ENCODE peak calls at places on chromosomes 7 and 10, in ten cellular contexts. F is WTC11; U is hepatocyte; W is NK-92 treated with Interleukin-12 subunit alpha and Interleukin-12 subunit beta, amount 100 ng/mL, for 24 hours; A is neural crest cell; P is left kidney; B is B cell; I is T-cell; Y is stimulated activated CD8-positive, alpha-beta memory T cell treated with anti-CD3 and anti-CD28 coated beads, Interleukin-4, amount 100 ng/mL, for 1 hour; D is SK-MEL-5. H is an unnamed sample.

GRCh38 chr10:12332572-12333381 is 16.6 kb upstream of the CAMK1D start:
- DNase-seq in A (no peak), Y (no peak), I (no peak), B (no peak), F (no peak), U (no peak), W (no peak), P (no peak), D (no peak), H (no peak)

GRCh38 chr7:20954711-20955641 is 168.3 kb upstream of the SP8 start:
- DNase-seq in W (no peak), Y (no peak), P (peak), F (no peak), U (no peak), B (no peak), A (no peak), D (peak), I (no peak), H (no peak)

GRCh38 chr10:102241037-102241443 is 272 bp downstream of the PITX3 start:
- DNase-seq in D (no peak), B (no peak), P (peak), I (no peak), U (no peak), F (no peak), Y (no peak), A (no peak), W (no peak), H (no peak)

GRCh38 chr10:86821600-86821999 is 65.2 kb downstream of the BMPR1A start:
- DNase-seq in P (no peak), F (no peak), D (no peak), I (no peak), B (no peak), W (no peak), Y (no peak), U (no peak), A (no peak), H (no peak)

GRCh38 chr10:117005454-117006055 is 568 bp upstream of the SHTN1 start:
- DNase-seq in W (no peak), I (no peak), D (peak), B (no peak), Y (no peak), F (peak), A (peak), U (peak), P (peak), H (no peak)

GRCh38 chr7:79523426-79523825 is 70.0 kb upstream of the MAGI2 start:
- DNase-seq in A (no peak), I (no peak), U (no peak), Y (no peak), W (no peak), B (no peak), D (no peak), F (no peak), P (no peak), H (peak)

GRCh38 chr10:50384839-50385238 is 133.5 kb upstream of the ASAH2 start:
- DNase-seq in W (no peak), B (no peak), A (no peak), F (no peak), D (no peak), U (no peak), P (no peak), Y (no peak), I (no peak), H (no peak)

GRCh38 chr10:70054902-70055301 is 2.3 kb downstream of the MACROH2A2 start:
- DNase-seq in U (no peak), F (no peak), W (no peak), B (no peak), D (no peak), A (no peak), Y (no peak), I (no peak), P (no peak), H (no peak)

GRCh38 chr7:91169819-91170218 is 94.4 kb upstream of the FZD1 start:
- DNase-seq in P (no peak), Y (no peak), W (no peak), B (no peak), F (no peak), D (no peak), A (no peak), U (no peak), I (no peak), H (no peak)

GRCh38 chr7:7017707-7018265 is 164.6 kb upstream of the C1GALT1 start:
- DNase-seq in U (no peak), Y (no peak), F (no peak), B (no peak), P (no peak), A (no peak), I (no peak), W (no peak), D (no peak), H (no peak)

GRCh38 chr7:31853380-31853779 is 166.4 kb downstream of the PPP1R17 start:
- DNase-seq in P (no peak), W (no peak), Y (no peak), D (no peak), U (no peak), I (no peak), A (no peak), F (no peak), B (no peak), H (no peak)

GRCh38 chr7:3217166-3217565 is 83.9 kb upstream of the SDK1 start:
- DNase-seq in B (no peak), A (no peak), P (no peak), I (no peak), Y (no peak), F (no peak), W (no peak), D (no peak), U (peak), H (no peak)

H was measured in skeletal muscle cell.